ENCODE peak calls at places on chromosomes 6 and 20, in seven cellular contexts. V is B cell, H is heart right ventricle, E is right lobe of liver, Z is OCI-LY7, Q is SK-N-SH, F is AG04449. A is an unnamed sample.

GRCh38 chr6:157773248-157773773 is 49.7 kb upstream of the SNX9 start:
- DNase-seq in V (no peak), H (no peak), E (no peak), Z (no peak), Q (no peak), F (no peak), A (no peak)

GRCh38 chr6:113825776-113826175 is 31.4 kb upstream of the MARCKS start:
- DNase-seq in V (no peak), H (peak), E (no peak), Z (no peak), Q (peak), F (no peak), A (no peak)

GRCh38 chr6:146915671-146916127 is 288.5 kb upstream of the STXBP5 start:
- DNase-seq in V (no peak), H (no peak), E (no peak), Z (no peak), Q (no peak), F (no peak), A (no peak)

GRCh38 chr6:43253401-43253800 is 10.1 kb downstream of the TTBK1 start:
- DNase-seq in V (no peak), H (no peak), E (no peak), Z (no peak), Q (no peak), F (no peak), A (no peak)

GRCh38 chr6:37289931-37290330 is 32.0 kb upstream of the TMEM217 start:
- DNase-seq in V (no peak), H (no peak), E (no peak), Z (no peak), Q (no peak), F (no peak), A (no peak)

GRCh38 chr6:132736239-132736638 is 21.5 kb downstream of the VNN2 start:
- DNase-seq in V (no peak), H (no peak), E (no peak), Z (no peak), Q (no peak), F (no peak), A (no peak)

GRCh38 chr6:90431521-90432407 is 135.1 kb upstream of the BACH2 start:
- DNase-seq in V (no peak), H (no peak), E (no peak), Z (no peak), Q (no peak), F (no peak), A (no peak)

GRCh38 chr6:44078795-44079671 is 48.2 kb downstream of the MRPL14 start:
- DNase-seq in V (peak), H (peak), E (no peak), Z (peak), Q (peak), F (no peak), A (peak)

GRCh38 chr6:31246051-31246495 is 25.8 kb downstream of the HLA-C start:
- DNase-seq in V (no peak), H (no peak), E (no peak), Z (no peak), Q (no peak), F (peak), A (no peak)

GRCh38 chr6:72522735-72523141 is 99.1 kb upstream of the KCNQ5 start:
- DNase-seq in V (no peak), H (no peak), E (no peak), Z (peak), Q (peak), F (no peak), A (no peak)

GRCh38 chr20:19213946-19214490 is 1.6 kb downstream of the SLC24A3 start:
- DNase-seq in V (no peak), H (no peak), E (no peak), Z (no peak), Q (no peak), F (no peak), A (no peak)

GRCh38 chr20:19211252-19211651 is 1.2 kb upstream of the SLC24A3 start:
- DNase-seq in V (no peak), H (no peak), E (no peak), Z (no peak), Q (no peak), F (no peak), A (no peak)

GRCh38 chr20:19212524-19213502 is at the start of gene SLC24A3:
- DNase-seq in V (no peak), H (peak), E (peak), Z (no peak), Q (peak), F (no peak), A (no peak)

GRCh38 chr20:19210426-19211155 is 1.9 kb upstream of the SLC24A3 start:
- DNase-seq in V (no peak), H (no peak), E (no peak), Z (no peak), Q (no peak), F (no peak), A (no peak)

DNA sequence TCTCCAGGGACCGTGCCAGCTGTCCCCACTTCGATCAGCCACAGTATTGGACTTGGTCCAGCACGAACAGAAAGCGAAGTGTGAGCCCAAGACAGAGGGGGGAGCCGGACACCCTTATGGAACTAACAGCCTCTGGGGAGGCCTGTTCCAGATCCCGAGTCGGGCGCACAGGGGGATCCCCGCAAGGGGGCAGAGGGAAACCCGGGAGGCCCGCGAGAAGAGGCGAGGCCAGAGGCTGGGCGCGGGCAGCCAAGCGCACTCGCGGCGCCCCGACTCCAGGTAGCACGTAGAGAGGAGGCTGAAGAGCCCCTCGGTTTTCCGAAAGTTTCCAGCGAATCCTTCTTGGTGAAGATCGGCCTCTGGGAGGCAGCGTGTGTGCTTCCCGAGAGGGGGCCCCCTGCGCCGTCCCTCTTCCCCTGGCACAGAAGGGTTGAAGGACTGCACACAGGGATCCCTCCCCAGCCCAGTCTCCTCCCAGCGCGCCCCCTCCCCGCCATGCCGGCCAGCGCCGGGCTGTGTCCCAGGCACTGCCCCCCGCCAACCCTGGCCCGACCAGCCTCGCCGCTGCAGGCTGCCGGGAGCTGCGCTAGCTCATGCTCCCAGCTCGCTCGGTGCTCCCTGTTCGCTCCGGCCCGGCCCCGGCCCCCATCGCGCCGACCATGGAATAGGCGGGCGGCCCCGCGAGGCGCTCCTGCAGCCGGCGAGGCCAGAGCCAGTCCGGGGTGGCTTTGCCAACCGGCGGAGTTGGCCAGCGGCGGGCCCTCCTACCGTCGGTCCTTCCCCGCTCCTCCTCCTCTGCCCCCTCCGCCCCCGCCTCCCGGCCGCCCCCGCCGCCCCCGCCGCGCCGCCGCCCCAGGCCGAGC is 550 bp upstream of the SLC24A3 start:
- DNase-seq in V (no peak), H (no peak), E (peak), Z (no peak), Q (peak), F (no peak), A (no peak)
- TF ChIP-seq CTCF in V (no peak), H (no peak), E (peak), Z (no peak), Q (no peak), F (no peak), A (no peak)

DNA sequence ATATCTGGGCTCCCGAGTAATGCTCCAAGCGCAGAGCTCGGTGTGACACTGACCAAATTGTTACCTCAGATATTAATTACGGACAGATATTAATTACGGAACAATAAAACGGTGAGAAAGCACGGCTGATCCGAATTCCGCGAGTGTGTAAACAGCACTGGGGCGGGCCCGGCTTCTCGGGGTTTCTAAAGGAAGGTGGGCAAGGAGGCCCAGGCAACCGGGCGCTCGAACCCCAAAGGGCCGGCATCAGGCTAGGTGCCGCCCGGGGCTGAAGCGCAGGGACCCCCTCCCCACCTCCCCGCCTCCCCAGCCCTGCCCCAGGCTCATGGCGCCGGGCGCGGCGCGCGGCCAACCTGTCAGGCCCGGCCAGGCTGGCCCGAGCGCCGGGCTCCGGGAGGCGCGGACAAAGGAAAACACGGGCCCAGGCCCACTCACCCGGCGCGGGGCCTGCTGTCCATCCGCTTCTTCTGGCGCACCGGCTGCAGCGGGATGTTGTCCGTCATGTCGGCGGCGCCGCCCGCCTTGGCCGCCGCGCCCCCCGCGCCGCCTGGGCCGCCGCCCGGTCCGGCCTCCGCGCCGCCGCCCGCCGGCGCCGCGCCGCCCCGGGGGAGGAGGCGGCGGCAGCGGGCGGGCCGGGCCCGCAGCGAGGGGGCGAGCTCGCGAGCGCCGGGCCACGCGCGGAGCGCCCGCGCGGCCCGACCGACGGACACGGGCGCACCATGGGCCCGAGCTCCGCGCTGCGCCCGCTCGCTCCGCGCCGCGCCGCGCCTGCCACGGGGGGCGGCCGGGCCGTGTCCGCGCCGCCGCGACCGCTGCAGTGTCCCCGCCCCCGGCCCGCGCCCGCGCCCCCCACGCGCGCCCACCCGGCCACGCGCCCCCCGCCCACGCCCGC is at the start of gene ATP9A:
- DNase-seq in V (no peak), H (peak), E (peak), Z (no peak), Q (peak), F (no peak), A (no peak)
- TF ChIP-seq CTCF in V (no peak), H (no peak), E (no peak), Z (no peak), Q (peak), F (no peak), A (no peak)

DNA sequence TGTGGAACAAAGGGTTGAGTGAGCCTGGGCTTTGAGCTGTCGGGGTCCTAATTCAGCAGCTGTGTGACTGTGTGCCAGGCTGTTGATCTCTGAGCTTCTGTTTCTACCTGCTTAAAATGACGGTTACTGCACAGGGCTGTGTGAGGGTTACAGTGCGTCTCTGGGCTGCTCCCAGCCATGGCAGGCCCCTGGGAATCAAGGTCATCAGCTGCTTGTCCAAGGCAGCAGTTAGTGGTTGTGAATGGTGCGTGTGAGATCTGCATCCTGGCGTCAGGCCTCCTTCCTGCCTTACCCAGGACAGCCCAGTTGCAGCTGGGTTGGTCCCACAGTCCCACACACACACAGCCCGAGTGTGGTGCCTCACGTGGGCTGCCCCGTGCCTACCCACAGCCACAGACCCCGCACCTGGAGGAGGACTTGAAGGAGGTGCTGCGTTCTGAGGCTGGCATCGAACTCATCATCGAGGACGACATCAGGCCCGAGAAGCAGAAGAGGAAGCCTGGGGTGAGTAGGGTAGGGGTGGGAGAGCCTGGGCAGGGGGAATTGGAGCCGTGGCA is 15.6 kb downstream of the GTSF1L start:
- DNase-seq in V (no peak), H (no peak), E (no peak), Z (peak), Q (no peak), F (no peak), A (no peak)
- TF ChIP-seq CTCF in V (no peak), H (no peak), E (no peak), Z (no peak), Q (no peak), F (no peak), A (no peak)

GRCh38 chr6:10857259-10857658 is 18.9 kb upstream of the MAK start:
- DNase-seq in V (no peak), H (no peak), E (no peak), Z (no peak), Q (no peak), F (no peak), A (no peak)

GRCh38 chr6:10862361-10862760 is 19.5 kb downstream of the GCM2 start:
- DNase-seq in V (no peak), H (no peak), E (no peak), Z (no peak), Q (no peak), F (no peak), A (no peak)

GRCh38 chr6:10855233-10855632 is 16.9 kb upstream of the MAK start:
- DNase-seq in V (no peak), H (no peak), E (no peak), Z (peak), Q (no peak), F (no peak), A (no peak)

DNA sequence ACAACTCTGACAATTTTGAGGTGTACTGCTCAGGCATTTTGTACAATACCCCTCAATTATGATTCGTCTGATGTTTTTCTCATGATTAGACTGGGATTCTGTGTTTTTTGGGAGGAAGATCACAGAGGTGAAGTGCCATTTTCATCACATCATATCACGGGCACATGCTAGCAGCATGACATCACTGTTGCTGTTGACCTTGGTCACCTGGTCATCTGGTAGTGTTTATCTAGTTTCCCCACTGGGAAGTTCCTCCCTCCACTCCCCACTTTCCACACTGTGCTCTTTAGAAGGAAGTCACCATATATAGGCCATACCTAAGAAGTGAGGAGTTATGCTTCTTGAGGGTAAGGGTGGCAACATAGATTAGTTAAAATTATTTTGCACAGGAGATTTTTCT is 20.8 kb downstream of the GCM2 start:
- DNase-seq in V (no peak), H (no peak), E (no peak), Z (no peak), Q (no peak), F (no peak), A (no peak)
- TF ChIP-seq CTCF in V (no peak), H (no peak), E (no peak), Z (no peak), Q (no peak), F (no peak), A (no peak)

GRCh38 chr20:39067526-39068216 is 105.5 kb downstream of the DHX35 start:
- DNase-seq in V (no peak), H (no peak), E (no peak), Z (no peak), Q (no peak), F (no peak), A (no peak)

GRCh38 chr20:39070484-39071231 is 108.5 kb downstream of the DHX35 start:
- DNase-seq in V (no peak), H (no peak), E (no peak), Z (no peak), Q (no peak), F (peak), A (no peak)

GRCh38 chr20:39069976-39070375 is 107.8 kb downstream of the DHX35 start:
- DNase-seq in V (no peak), H (no peak), E (no peak), Z (no peak), Q (no peak), F (no peak), A (no peak)

GRCh38 chr20:39072132-39072531 is 110.0 kb downstream of the DHX35 start:
- DNase-seq in V (no peak), H (no peak), E (no peak), Z (no peak), Q (no peak), F (no peak), A (no peak)

DNA sequence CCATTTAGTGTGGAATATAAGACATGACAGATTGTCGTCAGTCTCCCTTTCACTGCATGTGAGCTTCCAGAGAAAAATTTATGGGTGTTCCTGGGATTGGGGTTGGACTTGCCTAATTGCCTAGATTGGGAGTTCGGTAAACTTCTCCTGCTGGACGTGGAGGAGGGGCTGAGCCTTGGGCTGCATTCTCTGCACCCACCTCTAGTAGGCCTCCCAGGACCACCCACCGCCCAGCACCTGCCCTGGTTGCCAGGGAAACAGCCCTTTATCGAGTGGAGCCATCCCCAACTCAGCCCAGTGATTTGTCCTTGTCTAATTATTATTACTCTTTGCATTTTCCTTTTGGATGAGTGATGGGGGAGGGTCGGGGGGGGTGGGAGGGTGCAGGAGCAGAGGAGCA is 104.3 kb downstream of the DHX35 start:
- DNase-seq in V (no peak), H (no peak), E (no peak), Z (peak), Q (peak), F (no peak), A (no peak)
- TF ChIP-seq CTCF in V (no peak), H (no peak), E (no peak), Z (peak), Q (no peak), F (no peak), A (no peak)

GRCh38 chr20:33443512-33444239 is at the start of gene SNTA1:
- DNase-seq in V (peak), H (peak), E (peak), Z (peak), Q (peak), F (no peak), A (peak)

GRCh38 chr20:33445881-33446615 is 2.5 kb upstream of the SNTA1 start:
- DNase-seq in V (no peak), H (no peak), E (no peak), Z (peak), Q (no peak), F (no peak), A (no peak)

GRCh38 chr20:33443006-33443511 is 504 bp downstream of the SNTA1 start:
- DNase-seq in V (no peak), H (no peak), E (peak), Z (peak), Q (no peak), F (no peak), A (peak)

GRCh38 chr20:33442136-33443005 is 1.2 kb downstream of the SNTA1 start:
- DNase-seq in V (no peak), H (no peak), E (no peak), Z (peak), Q (no peak), F (no peak), A (peak)

DNA sequence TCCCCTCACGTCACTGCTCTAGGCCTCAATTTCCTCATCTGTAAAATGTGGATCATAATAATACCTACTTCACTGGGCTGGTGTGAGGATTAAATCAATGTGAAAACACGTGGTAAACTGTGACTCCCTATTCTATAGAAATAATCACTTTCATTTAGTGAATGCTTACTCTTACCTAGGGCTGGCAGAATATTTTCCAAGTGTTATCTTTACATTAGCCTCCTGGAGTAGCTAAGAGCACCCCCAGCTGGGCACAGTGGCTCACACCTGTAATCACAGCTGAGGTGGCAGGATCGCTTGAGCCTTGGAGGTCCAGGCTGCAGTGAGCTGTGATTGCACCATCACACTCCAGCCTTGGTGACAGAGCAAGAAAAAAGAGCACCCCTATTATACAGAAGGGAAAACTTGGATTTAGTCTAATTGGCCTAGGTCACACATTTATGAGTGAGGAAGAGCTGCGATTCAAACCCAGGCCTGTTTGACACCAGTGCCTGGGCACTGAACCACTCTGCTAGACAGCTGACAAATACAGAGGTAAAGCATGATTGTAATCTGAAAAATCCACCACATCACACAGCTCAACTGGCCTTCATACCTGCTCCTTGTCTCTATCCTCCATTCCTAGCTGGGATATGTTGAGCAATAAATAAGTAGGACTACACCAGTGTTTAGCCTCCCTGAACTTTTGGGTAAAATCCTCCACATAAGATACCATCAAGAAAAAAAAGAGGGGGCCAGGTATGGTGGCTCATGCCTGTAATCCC is 1.4 kb upstream of the SNTA1 start:
- DNase-seq in V (no peak), H (no peak), E (no peak), Z (peak), Q (no peak), F (no peak), A (no peak)
- TF ChIP-seq CTCF in V (peak), H (no peak), E (peak), Z (peak), Q (peak), F (no peak), A (no peak)

GRCh38 chr6:6221829-6222535 is 98.5 kb downstream of the F13A1 start:
- DNase-seq in V (no peak), H (no peak), E (no peak), Z (peak), Q (peak), F (no peak), A (no peak)
- TF ChIP-seq CTCF in V (peak), H (no peak), E (peak), Z (peak), Q (peak), F (no peak), A (no peak)